ENCODE peak calls at places on chromosome 15, in eight cellular contexts. J, K, Z, C, W, N, S and T are unnamed samples.
A peak's percentile ranks its signal among the peaks of the same experiment; 100 is the strongest.

GRCh38 chr15:42133892-42134502 is 22.4 kb downstream of the PLA2G4F start:
- DNase-seq in Z (peak; percentile 78), W (peak; percentile 86), K (peak; percentile 81), N (peak; percentile 77), J (peak; percentile 12), S (peak; percentile 17), C (peak; percentile 83), T (peak; percentile 39)

GRCh38 chr15:101025116-101025885 is 106.1 kb downstream of the LRRK1 start:
- DNase-seq in W (no peak), N (no peak), Z (peak; percentile 8), K (no peak), C (no peak), S (no peak), J (no peak), T (no peak)

GRCh38 chr15:69391046-69391757 is 22.9 kb upstream of the KIF23 start:
- DNase-seq in K (no peak), S (no peak), Z (no peak), N (no peak), J (no peak), W (no peak), C (no peak), T (no peak)

GRCh38 chr15:78629031-78629715 is 8.4 kb upstream of the CHRNA3 start:
- DNase-seq in K (peak; percentile 67), W (no peak), J (no peak), Z (no peak), S (no peak), N (no peak), C (no peak), T (no peak)

GRCh38 chr15:51190424-51191068 is 95.8 kb upstream of the TNFAIP8L3 start:
- DNase-seq in S (no peak), K (no peak), W (no peak), J (no peak), Z (no peak), N (no peak), C (no peak), T (no peak)

GRCh38 chr15:53036641-53037040 is 246.5 kb upstream of the ONECUT1 start:
- DNase-seq in W (no peak), Z (no peak), K (no peak), C (no peak), J (no peak), N (no peak), S (no peak), T (no peak)

GRCh38 chr15:77790481-77790880 is 157.8 kb upstream of the LINGO1 start:
- DNase-seq in Z (no peak), J (no peak), S (no peak), K (no peak), W (no peak), N (no peak), C (no peak), T (no peak)

GRCh38 chr15:51077565-51078153 is 17.0 kb downstream of the TNFAIP8L3 start:
- DNase-seq in W (peak; percentile 42), S (no peak), Z (peak; percentile 76), J (peak; percentile 73), C (peak; percentile 59), N (peak; percentile 80), K (peak; percentile 83), T (peak; percentile 8)

GRCh38 chr15:31328999-31329639 is 2.5 kb downstream of the KLF13 start:
- DNase-seq in K (no peak), J (no peak), W (peak; percentile 31), N (peak; percentile 85), S (no peak), C (no peak), Z (peak; percentile 83), T (no peak)

GRCh38 chr15:36370735-36371115 is 208.7 kb upstream of the CDIN1 start:
- DNase-seq in N (no peak), Z (no peak), J (peak; percentile 68), S (peak; percentile 88), W (no peak), K (no peak), C (no peak), T (no peak)

GRCh38 chr15:78663703-78664102 is 22.7 kb upstream of the CHRNB4 start:
- DNase-seq in Z (no peak), S (no peak), K (no peak), W (no peak), N (no peak), C (no peak), J (no peak), T (no peak)

GRCh38 chr15:90650117-90650955 is 66.8 kb upstream of the BLM start:
- DNase-seq in K (no peak), S (peak; percentile 69), W (peak; percentile 34), Z (no peak), J (peak; percentile 52), C (no peak), N (no peak), T (no peak)

GRCh38 chr15:41417418-41417811 is 520 bp downstream of the RTF1 start:
- DNase-seq in Z (peak; percentile 41), S (peak; percentile 20), C (peak; percentile 55), W (no peak), K (no peak), N (peak; percentile 46), J (peak; percentile 24), T (no peak)

GRCh38 chr15:74787251-74788041 is 5.6 kb downstream of the CSK start:
- DNase-seq in J (peak; percentile 65), C (peak; percentile 81), K (no peak), W (peak; percentile 68), S (peak; percentile 71), N (peak; percentile 81), Z (peak; percentile 85), T (peak; percentile 58)

GRCh38 chr15:38745611-38746010 is 181.0 kb upstream of the RASGRP1 start:
- DNase-seq in W (no peak), N (no peak), S (no peak), Z (no peak), J (no peak), C (no peak), K (no peak), T (no peak)

GRCh38 chr15:56491110-56491722 is 26.3 kb upstream of the MNS1 start:
- DNase-seq in N (peak; percentile 87), C (peak; percentile 81), W (peak; percentile 72), Z (peak; percentile 75), J (peak; percentile 86), K (no peak), S (peak; percentile 81), T (peak; percentile 65)

GRCh38 chr15:98801234-98801561 is 152.9 kb downstream of the IGF1R start:
- DNase-seq in C (no peak), S (no peak), J (no peak), W (peak; percentile 32), Z (no peak), N (no peak), K (no peak), T (peak; percentile 37)

GRCh38 chr15:40310001-40310959 is 2.5 kb upstream of the PLCB2 start:
- DNase-seq in W (peak; percentile 84), K (no peak), J (peak; percentile 42), Z (peak; percentile 64), N (peak; percentile 69), C (peak; percentile 77), S (peak; percentile 33), T (peak; percentile 75)

GRCh38 chr15:63465104-63465503 is 39.3 kb upstream of the USP3 start:
- DNase-seq in S (peak; percentile 69), Z (no peak), J (peak; percentile 83), W (no peak), K (no peak), C (no peak), N (no peak), T (no peak)

GRCh38 chr15:101024709-101025108 is 105.6 kb downstream of the LRRK1 start:
- DNase-seq in C (no peak), N (no peak), J (no peak), Z (no peak), W (no peak), K (peak; percentile 72), S (no peak), T (no peak)

GRCh38 chr15:63332367-63333078 is 49.1 kb downstream of the CA12 start:
- DNase-seq in W (no peak), N (no peak), K (no peak), Z (no peak), J (peak; percentile 90), S (peak; percentile 96), C (no peak), T (no peak)

GRCh38 chr15:74196175-74196574 is 6.4 kb downstream of the STRA6 start:
- DNase-seq in K (no peak), C (no peak), Z (peak; percentile 85), J (peak; percentile 83), S (peak; percentile 93), W (no peak), N (peak; percentile 93), T (no peak)

GRCh38 chr15:73171711-73172110 is 119.4 kb downstream of the NEO1 start:
- DNase-seq in C (no peak), J (no peak), N (no peak), K (no peak), W (no peak), Z (no peak), S (no peak), T (no peak)

GRCh38 chr15:25056484-25057429 is 102.0 kb downstream of the SNRPN start:
- DNase-seq in S (no peak), J (no peak), W (no peak), Z (peak; percentile 6), C (no peak), N (no peak), K (peak; percentile 61), T (no peak)
- TF ChIP-seq CTCF in S (no peak), J (peak; percentile 9), W (peak; percentile 40), Z (no peak), C (no peak), N (no peak), K (no peak), T (no peak)

GRCh38 chr15:92519709-92520108 is 126.0 kb downstream of the ST8SIA2 start:
- DNase-seq in S (no peak), N (no peak), Z (no peak), W (no peak), C (no peak), K (no peak), J (no peak), T (no peak)
- TF ChIP-seq CTCF in S (no peak), N (no peak), Z (no peak), W (no peak), C (no peak), K (no peak), J (no peak), T (no peak)

GRCh38 chr15:80677041-80677440 is 18.1 kb upstream of the ABHD17C start:
- DNase-seq in C (no peak), N (no peak), K (no peak), S (no peak), Z (no peak), J (no peak), W (no peak), T (no peak)

GRCh38 chr15:80668546-80669236 is 26.4 kb upstream of the ABHD17C start:
- DNase-seq in N (no peak), J (no peak), C (no peak), Z (no peak), W (no peak), K (no peak), S (no peak), T (no peak)

GRCh38 chr15:80669599-80670273 is 25.4 kb upstream of the ABHD17C start:
- DNase-seq in W (no peak), C (no peak), K (no peak), J (peak; percentile 33), N (no peak), Z (no peak), S (peak; percentile 70), T (no peak)

GRCh38 chr15:80674245-80674614 is 20.9 kb upstream of the ABHD17C start:
- DNase-seq in C (no peak), W (no peak), Z (no peak), J (peak; percentile 25), S (peak; percentile 60), K (no peak), N (no peak), T (no peak)

GRCh38 chr15:80673561-80674244 is 21.4 kb upstream of the ABHD17C start:
- DNase-seq in Z (no peak), J (no peak), S (no peak), C (no peak), N (no peak), W (no peak), K (no peak), T (no peak)
- TF ChIP-seq CTCF in Z (no peak), J (no peak), S (no peak), C (no peak), N (no peak), W (no peak), K (no peak), T (no peak)

GRCh38 chr15:85543741-85544155 is 163.3 kb downstream of the AKAP13 start:
- DNase-seq in K (peak; percentile 89), S (no peak), Z (peak; percentile 92), J (peak; percentile 13), C (peak; percentile 50), W (peak; percentile 6), N (peak; percentile 88), T (no peak)
- TF ChIP-seq CTCF in K (no peak), S (no peak), Z (no peak), J (no peak), C (no peak), W (no peak), N (no peak), T (no peak)